ENCODE peak calls at places on chromosomes 13 and 19, in nine cellular contexts. O, X, B, Z, Q, M, E, I and T are unnamed samples.

GRCh38 chr19:51552996-51553725 is 17.9 kb upstream of the ZNF175 start:
- DNase-seq in O (no peak), X (peak), B (peak), Z (peak), Q (peak), M (no peak), E (no peak), I (peak), T (peak)

GRCh38 chr19:3575260-3575741 is 2.6 kb downstream of the HMG20B start:
- DNase-seq in O (no peak), X (no peak), B (no peak), Z (peak), Q (peak), M (no peak), E (peak), I (no peak), T (peak)

GRCh38 chr13:110388141-110388943 is 81.3 kb downstream of the COL4A2 start:
- DNase-seq in O (no peak), X (peak), B (peak), Z (no peak), Q (peak), M (peak), E (no peak), I (peak), T (no peak)

GRCh38 chr13:50353651-50354415 is 338.6 kb downstream of the KCNRG start:
- DNase-seq in O (no peak), X (peak), B (no peak), Z (no peak), Q (no peak), M (no peak), E (no peak), I (no peak), T (no peak)

GRCh38 chr13:58313219-58313618 is 681.7 kb downstream of the PCDH17 start:
- DNase-seq in O (no peak), X (no peak), B (no peak), Z (no peak), Q (no peak), M (no peak), E (no peak), I (no peak), T (no peak)

GRCh38 chr19:30968210-30968609 is 381.0 kb downstream of the TSHZ3 start:
- DNase-seq in O (no peak), X (no peak), B (no peak), Z (no peak), Q (no peak), M (no peak), E (no peak), I (no peak), T (no peak)

GRCh38 chr19:51365211-51366049 is 758 bp downstream of the ETFB start:
- DNase-seq in O (no peak), X (peak), B (no peak), Z (peak), Q (peak), M (peak), E (no peak), I (peak), T (peak)

GRCh38 chr13:113758651-113759524 is at the start of gene TMEM255B:
- DNase-seq in O (peak), X (peak), B (peak), Z (peak), Q (peak), M (peak), E (peak), I (peak), T (peak)

GRCh38 chr19:10961073-10961762 is 388 bp downstream of the SMARCA4 start:
- DNase-seq in O (no peak), X (no peak), B (no peak), Z (peak), Q (peak), M (peak), E (peak), I (no peak), T (peak)

GRCh38 chr19:35389192-35389861 is 18.5 kb downstream of the GPR42 start:
- DNase-seq in O (no peak), X (no peak), B (no peak), Z (no peak), Q (no peak), M (no peak), E (no peak), I (no peak), T (no peak)

GRCh38 chr19:35090160-35090794 is 25.3 kb upstream of the FXYD3 start:
- DNase-seq in O (peak), X (peak), B (no peak), Z (peak), Q (peak), M (peak), E (no peak), I (peak), T (peak)

GRCh38 chr13:46389985-46390384 is 2.9 kb upstream of the RUBCNL start:
- DNase-seq in O (no peak), X (no peak), B (no peak), Z (peak), Q (no peak), M (no peak), E (peak), I (no peak), T (peak)

GRCh38 chr13:77896536-77896935 is 22.1 kb downstream of the EDNRB start:
- DNase-seq in O (no peak), X (no peak), B (no peak), Z (no peak), Q (peak), M (peak), E (no peak), I (no peak), T (no peak)

GRCh38 chr13:48194392-48194754 is 38.6 kb upstream of the ITM2B start:
- DNase-seq in O (no peak), X (no peak), B (no peak), Z (no peak), Q (peak), M (no peak), E (no peak), I (no peak), T (no peak)

GRCh38 chr13:31213681-31214289 is 14.0 kb downstream of the B3GLCT start:
- DNase-seq in O (no peak), X (peak), B (no peak), Z (no peak), Q (no peak), M (no peak), E (no peak), I (no peak), T (no peak)

GRCh38 chr19:15475169-15475568 is 4.1 kb downstream of the PGLYRP2 start:
- DNase-seq in O (no peak), X (no peak), B (no peak), Z (no peak), Q (no peak), M (no peak), E (no peak), I (no peak), T (no peak)

GRCh38 chr13:44106231-44107152 is 226.8 kb downstream of the LACC1 start:
- DNase-seq in O (no peak), X (no peak), B (no peak), Z (no peak), Q (peak), M (peak), E (no peak), I (peak), T (no peak)

GRCh38 chr19:39296055-39296645 is at the start of gene IFNL1:
- DNase-seq in O (no peak), X (no peak), B (no peak), Z (no peak), Q (no peak), M (no peak), E (no peak), I (no peak), T (peak)

GRCh38 chr19:49473868-49474544 is at the start of gene FLT3LG:
- DNase-seq in O (peak), X (peak), B (peak), Z (peak), Q (peak), M (peak), E (peak), I (peak), T (peak)

GRCh38 chr13:71412231-71412630 is 454.8 kb downstream of the DACH1 start:
- DNase-seq in O (no peak), X (no peak), B (no peak), Z (no peak), Q (no peak), M (no peak), E (no peak), I (no peak), T (no peak)

GRCh38 chr19:57165846-57166245 is 1.4 kb downstream of the DUXA start:
- DNase-seq in O (no peak), X (no peak), B (no peak), Z (no peak), Q (no peak), M (no peak), E (no peak), I (no peak), T (no peak)

GRCh38 chr13:109790951-109791605 is 4.7 kb upstream of the IRS2 start:
- DNase-seq in O (no peak), X (no peak), B (no peak), Z (peak), Q (peak), M (no peak), E (no peak), I (no peak), T (no peak)

GRCh38 chr19:15260939-15261338 is 28.7 kb upstream of the EPHX3 start:
- DNase-seq in O (no peak), X (no peak), B (no peak), Z (no peak), Q (peak), M (no peak), E (no peak), I (no peak), T (no peak)

GRCh38 chr19:4878491-4878968 is 11.1 kb upstream of the PLIN3 start:
- DNase-seq in O (no peak), X (no peak), B (peak), Z (no peak), Q (no peak), M (no peak), E (peak), I (no peak), T (no peak)

GRCh38 chr13:23752111-23753001 is 136.8 kb downstream of the MIPEP start:
- DNase-seq in O (no peak), X (no peak), B (no peak), Z (no peak), Q (no peak), M (no peak), E (no peak), I (no peak), T (no peak)

GRCh38 chr13:39148513-39148961 is 110.3 kb downstream of the NHLRC3 start:
- DNase-seq in O (no peak), X (no peak), B (no peak), Z (no peak), Q (peak), M (no peak), E (no peak), I (no peak), T (no peak)

GRCh38 chr13:26957163-26957562 is 196.6 kb upstream of the GPR12 start:
- DNase-seq in O (no peak), X (no peak), B (no peak), Z (no peak), Q (no peak), M (no peak), E (no peak), I (no peak), T (no peak)

GRCh38 chr19:48698046-48698445 is 2.3 kb downstream of the FUT2 start:
- DNase-seq in O (no peak), X (peak), B (no peak), Z (peak), Q (peak), M (no peak), E (no peak), I (no peak), T (peak)

GRCh38 chr13:51803422-51804294 is at the start of gene DHRS12:
- DNase-seq in O (peak), X (peak), B (peak), Z (peak), Q (peak), M (peak), E (peak), I (peak), T (peak)

GRCh38 chr19:35055715-35056179 is 14.2 kb downstream of the HPN start:
- DNase-seq in O (no peak), X (no peak), B (no peak), Z (no peak), Q (no peak), M (no peak), E (no peak), I (no peak), T (peak)

GRCh38 chr19:31676271-31677004 is 327.2 kb upstream of the TSHZ3 start:
- DNase-seq in O (no peak), X (no peak), B (no peak), Z (no peak), Q (peak), M (no peak), E (no peak), I (no peak), T (no peak)

GRCh38 chr13:99298056-99298455 is 9.1 kb downstream of the GPR183 start:
- DNase-seq in O (no peak), X (no peak), B (no peak), Z (no peak), Q (no peak), M (no peak), E (no peak), I (no peak), T (no peak)

GRCh38 chr13:110443633-110444225 is 117.8 kb downstream of the RAB20 start:
- DNase-seq in O (no peak), X (no peak), B (no peak), Z (no peak), Q (no peak), M (peak), E (no peak), I (no peak), T (no peak)

GRCh38 chr19:53903055-53903680 is 5.9 kb upstream of the CACNG7 start:
- DNase-seq in O (no peak), X (peak), B (no peak), Z (peak), Q (peak), M (no peak), E (no peak), I (no peak), T (peak)

GRCh38 chr13:80336335-80336734 is 4.6 kb downstream of the SPRY2 start:
- DNase-seq in O (no peak), X (peak), B (no peak), Z (no peak), Q (peak), M (no peak), E (no peak), I (no peak), T (no peak)

GRCh38 chr19:35350591-35350990 is 2.9 kb downstream of the FFAR1 start:
- DNase-seq in O (no peak), X (no peak), B (no peak), Z (no peak), Q (no peak), M (no peak), E (peak), I (peak), T (no peak)

GRCh38 chr19:11164278-11164677 is 8.7 kb upstream of the SPC24 start:
- DNase-seq in O (no peak), X (no peak), B (no peak), Z (no peak), Q (peak), M (no peak), E (no peak), I (no peak), T (no peak)

GRCh38 chr19:51079486-51080110 is 3.1 kb downstream of the KLK14 start:
- DNase-seq in O (no peak), X (no peak), B (peak), Z (no peak), Q (peak), M (no peak), E (no peak), I (no peak), T (no peak)

GRCh38 chr13:61685683-61686013 is 270.0 kb upstream of the PCDH20 start:
- DNase-seq in O (no peak), X (no peak), B (no peak), Z (no peak), Q (no peak), M (no peak), E (no peak), I (no peak), T (no peak)
- TF ChIP-seq CTCF in O (no peak), X (no peak), B (no peak), Z (no peak), Q (no peak), M (no peak), E (no peak), I (no peak), T (no peak)

DNA sequence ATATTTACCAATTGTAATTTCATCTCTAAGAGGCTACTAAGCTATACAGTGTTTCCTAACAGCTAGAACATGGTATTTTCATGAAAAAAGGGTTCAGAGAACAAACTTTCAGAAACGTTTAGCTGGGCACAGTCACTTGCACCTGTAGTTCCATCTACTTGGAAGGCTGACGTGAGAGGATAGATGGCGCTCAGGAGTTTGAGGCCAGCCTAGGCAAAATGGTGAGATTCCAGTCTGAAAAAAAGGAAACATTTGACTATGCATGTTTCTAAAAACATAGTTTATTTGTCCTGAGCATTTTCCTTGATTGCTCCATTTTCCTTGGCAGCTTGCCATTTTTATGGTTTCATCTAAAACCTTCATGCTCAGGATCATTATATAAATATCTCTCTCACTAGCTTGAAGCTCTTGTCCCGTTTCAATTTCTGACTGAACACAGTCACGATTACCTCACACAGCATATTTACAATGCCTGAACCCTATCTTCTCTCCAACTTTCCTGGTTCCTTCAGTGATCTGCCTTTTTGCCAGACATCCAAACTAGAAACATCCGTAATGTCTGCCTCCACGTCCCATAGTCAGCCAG is 200.8 kb downstream of the RGCC start:
- DNase-seq in O (no peak), X (no peak), B (no peak), Z (no peak), Q (peak), M (no peak), E (no peak), I (no peak), T (no peak)
- TF ChIP-seq CTCF in O (no peak), X (no peak), B (no peak), Z (no peak), Q (no peak), M (no peak), E (no peak), I (no peak), T (no peak)

GRCh38 chr19:42662714-42663113 is 68.0 kb upstream of the CEACAM8 start:
- DNase-seq in O (no peak), X (no peak), B (no peak), Z (no peak), Q (no peak), M (no peak), E (no peak), I (no peak), T (peak)
- TF ChIP-seq CTCF in O (no peak), X (no peak), B (no peak), Z (no peak), Q (no peak), M (no peak), E (no peak), I (no peak), T (no peak)

GRCh38 chr19:925912-926594 is at the start of gene ARID3A:
- DNase-seq in O (no peak), X (no peak), B (peak), Z (no peak), Q (peak), M (no peak), E (no peak), I (no peak), T (no peak)
- TF ChIP-seq CTCF in O (no peak), X (no peak), B (no peak), Z (no peak), Q (no peak), M (no peak), E (no peak), I (no peak), T (no peak)

GRCh38 chr19:28731113-28731512 is 481.8 kb downstream of the UQCRFS1 start:
- DNase-seq in O (no peak), X (no peak), B (no peak), Z (no peak), Q (no peak), M (no peak), E (no peak), I (no peak), T (no peak)

GRCh38 chr19:28731577-28731976 is 481.4 kb downstream of the UQCRFS1 start:
- DNase-seq in O (no peak), X (no peak), B (no peak), Z (no peak), Q (no peak), M (no peak), E (no peak), I (no peak), T (no peak)

GRCh38 chr19:28726533-28726932 is 486.4 kb downstream of the UQCRFS1 start:
- DNase-seq in O (no peak), X (no peak), B (no peak), Z (no peak), Q (no peak), M (no peak), E (no peak), I (no peak), T (no peak)

GRCh38 chr19:28727133-28727834 is 485.7 kb downstream of the UQCRFS1 start:
- DNase-seq in O (peak), X (no peak), B (peak), Z (no peak), Q (peak), M (no peak), E (no peak), I (no peak), T (no peak)

GRCh38 chr19:28727835-28728159 is 485.2 kb downstream of the UQCRFS1 start:
- DNase-seq in O (no peak), X (no peak), B (no peak), Z (no peak), Q (no peak), M (no peak), E (no peak), I (no peak), T (no peak)
- TF ChIP-seq CTCF in O (no peak), X (no peak), B (no peak), Z (no peak), Q (no peak), M (no peak), E (no peak), I (no peak), T (no peak)

GRCh38 chr19:19561946-19562664 is 24.0 kb downstream of the CILP2 start:
- DNase-seq in O (no peak), X (no peak), B (no peak), Z (no peak), Q (no peak), M (no peak), E (no peak), I (no peak), T (no peak)

GRCh38 chr19:19563348-19563848 is 25.3 kb downstream of the CILP2 start:
- DNase-seq in O (no peak), X (no peak), B (no peak), Z (no peak), Q (no peak), M (no peak), E (no peak), I (no peak), T (no peak)

GRCh38 chr19:19566306-19566705 is 28.2 kb downstream of the CILP2 start:
- DNase-seq in O (no peak), X (peak), B (no peak), Z (no peak), Q (no peak), M (no peak), E (no peak), I (no peak), T (no peak)

GRCh38 chr19:19559942-19560341 is 21.9 kb downstream of the CILP2 start:
- DNase-seq in O (no peak), X (no peak), B (no peak), Z (no peak), Q (no peak), M (no peak), E (no peak), I (no peak), T (no peak)

DNA sequence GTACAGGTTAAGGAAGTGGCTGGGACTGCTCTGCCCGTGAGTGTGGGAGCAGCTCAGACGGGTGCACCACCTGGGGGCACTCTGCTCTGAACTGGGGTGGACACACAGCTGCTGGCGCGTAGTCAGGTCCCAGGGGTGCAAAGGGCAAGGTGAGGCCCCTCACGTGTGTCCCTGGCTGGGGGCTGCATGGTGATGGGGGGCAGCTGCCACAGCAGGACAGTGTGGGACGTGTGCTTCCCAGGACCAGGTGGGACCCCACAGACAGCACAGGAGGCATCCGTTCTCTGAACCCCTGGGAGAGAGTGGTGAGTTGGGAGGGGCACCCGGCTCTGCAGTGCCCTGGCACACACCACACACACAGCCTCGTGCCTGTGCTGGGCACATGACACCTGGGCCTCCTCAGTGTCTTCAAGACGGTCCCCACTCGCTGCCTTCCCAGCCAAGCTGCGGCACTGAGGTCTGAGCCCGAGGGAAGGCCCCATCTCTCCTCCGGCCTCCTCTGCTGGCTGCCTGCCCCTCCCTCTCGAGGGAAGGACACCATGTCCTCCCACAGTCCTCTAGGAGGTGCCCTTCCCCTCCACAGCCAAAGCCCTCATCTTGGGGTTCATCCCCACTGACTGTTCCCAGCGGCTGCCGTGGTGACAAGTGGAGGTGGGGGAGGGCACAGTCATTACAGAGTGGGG is 24.7 kb downstream of the CILP2 start:
- DNase-seq in O (no peak), X (no peak), B (no peak), Z (no peak), Q (no peak), M (no peak), E (no peak), I (no peak), T (no peak)
- TF ChIP-seq CTCF in O (peak), X (no peak), B (no peak), Z (no peak), Q (no peak), M (no peak), E (no peak), I (no peak), T (no peak)